ENCODE peak calls at places on chromosome 9, in four cellular contexts. One of them, this sample, is unnamed.

GRCh38 chr9:137613738-137614523 is 4.9 kb upstream of the EHMT1 start:
- DNase-seq in uterus: no peak
- DNase-seq in heart left ventricle: no peak
- DNase-seq in A549: no peak
- DNase-seq in this sample: no peak

GRCh38 chr9:107983191-107983603 is 493.6 kb upstream of the KLF4 start:
- DNase-seq in uterus: no peak
- DNase-seq in heart left ventricle: no peak
- DNase-seq in A549: no peak
- DNase-seq in this sample: no peak

GRCh38 chr9:4866239-4866969 is 73.7 kb downstream of the RCL1 start:
- DNase-seq in uterus: no peak
- DNase-seq in heart left ventricle: no peak
- DNase-seq in A549: no peak
- DNase-seq in this sample: no peak

GRCh38 chr9:122334916-122335315 is 35.9 kb upstream of the PTGS1 start:
- DNase-seq in uterus: no peak
- DNase-seq in heart left ventricle: no peak
- DNase-seq in A549: no peak
- DNase-seq in this sample: no peak

GRCh38 chr9:137138701-137139467 is at the start of gene GRIN1:
- DNase-seq in uterus: no peak
- DNase-seq in heart left ventricle: no peak
- DNase-seq in A549: no peak
- DNase-seq in this sample: no peak

GRCh38 chr9:19967567-19968459 is 179.0 kb upstream of the SLC24A2 start:
- DNase-seq in uterus: no peak
- DNase-seq in heart left ventricle: no peak
- DNase-seq in A549: no peak
- DNase-seq in this sample: no peak

GRCh38 chr9:131276107-131276888 is at the start of gene FAM78A:
- DNase-seq in uterus: no peak
- DNase-seq in heart left ventricle: peak
- DNase-seq in A549: no peak
- DNase-seq in this sample: no peak

GRCh38 chr9:131273146-131273545 is 3.2 kb downstream of the FAM78A start:
- DNase-seq in uterus: no peak
- DNase-seq in heart left ventricle: peak
- DNase-seq in A549: no peak
- DNase-seq in this sample: no peak

GRCh38 chr9:117491491-117491890 is 76.6 kb upstream of the ASTN2 start:
- DNase-seq in uterus: no peak
- DNase-seq in heart left ventricle: no peak
- DNase-seq in A549: no peak
- DNase-seq in this sample: no peak

GRCh38 chr9:36803951-36804350 is 230.1 kb downstream of the PAX5 start:
- DNase-seq in uterus: no peak
- DNase-seq in heart left ventricle: no peak
- DNase-seq in A549: no peak
- DNase-seq in this sample: no peak

GRCh38 chr9:19233344-19233743 is 2.9 kb downstream of the DENND4C start:
- DNase-seq in uterus: no peak
- DNase-seq in heart left ventricle: no peak
- DNase-seq in A549: no peak
- DNase-seq in this sample: no peak

GRCh38 chr9:72396247-72397091 is 31.5 kb upstream of the ZFAND5 start:
- DNase-seq in uterus: peak
- DNase-seq in heart left ventricle: no peak
- DNase-seq in A549: peak
- DNase-seq in this sample: peak

GRCh38 chr9:82680179-82680935 is 382.6 kb downstream of the RASEF start:
- DNase-seq in uterus: no peak
- DNase-seq in heart left ventricle: no peak
- DNase-seq in A549: no peak
- DNase-seq in this sample: no peak

GRCh38 chr9:115691097-115691496 is 462.5 kb upstream of the PAPPA start:
- DNase-seq in uterus: no peak
- DNase-seq in heart left ventricle: no peak
- DNase-seq in A549: peak
- DNase-seq in this sample: no peak

GRCh38 chr9:36488322-36488838 is 84.3 kb upstream of the MELK start:
- DNase-seq in uterus: no peak
- DNase-seq in heart left ventricle: no peak
- DNase-seq in A549: no peak
- DNase-seq in this sample: no peak

GRCh38 chr9:87670572-87671264 is 55.2 kb upstream of the CTSL start:
- DNase-seq in uterus: no peak
- DNase-seq in heart left ventricle: no peak
- DNase-seq in A549: no peak
- DNase-seq in this sample: no peak

GRCh38 chr9:89996106-89996505 is 391.3 kb downstream of the GADD45G start:
- DNase-seq in uterus: no peak
- DNase-seq in heart left ventricle: no peak
- DNase-seq in A549: no peak
- DNase-seq in this sample: no peak

GRCh38 chr9:78967557-78968212 is 604.1 kb upstream of the TLE4 start:
- DNase-seq in uterus: no peak
- DNase-seq in heart left ventricle: no peak
- DNase-seq in A549: no peak
- DNase-seq in this sample: no peak

GRCh38 chr9:105672711-105673234 is 10.5 kb downstream of the TAL2 start:
- DNase-seq in uterus: no peak
- DNase-seq in heart left ventricle: no peak
- DNase-seq in A549: no peak
- DNase-seq in this sample: no peak

GRCh38 chr9:137475666-137476065 is 16.5 kb upstream of the NSMF start:
- DNase-seq in uterus: no peak
- DNase-seq in heart left ventricle: no peak
- DNase-seq in A549: no peak
- DNase-seq in this sample: no peak

DNA sequence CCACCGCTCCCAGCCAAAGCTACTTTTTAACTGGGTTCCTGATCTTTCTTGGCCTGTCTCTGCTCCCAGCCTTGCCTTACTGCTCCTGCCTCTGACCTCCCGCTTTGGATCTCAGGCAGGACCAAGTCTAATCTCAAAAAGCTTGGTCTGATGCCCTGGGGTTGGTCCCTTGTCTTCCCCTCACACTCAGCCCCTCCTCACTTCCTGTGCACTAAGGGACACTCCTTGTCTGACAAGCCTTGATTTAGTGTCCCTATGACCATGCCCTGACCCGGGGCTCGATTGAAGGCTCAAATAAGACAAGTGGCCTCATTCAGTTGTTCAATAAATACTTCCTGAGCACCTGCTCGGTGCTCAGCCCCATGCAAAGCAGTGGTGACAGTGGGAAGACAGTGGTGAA is 3.7 kb upstream of the GTF3C5 start:
- DNase-seq in uterus: no peak
- DNase-seq in heart left ventricle: no peak
- DNase-seq in A549: no peak
- DNase-seq in this sample: no peak
- TF ChIP-seq POLR2A in uterus: no peak
- TF ChIP-seq POLR2A in heart left ventricle: no peak
- TF ChIP-seq POLR2A in A549: no peak
- TF ChIP-seq POLR2A in this sample: no peak

GRCh38 chr9:133737774-133738038 is 446 bp downstream of the SARDH start:
- DNase-seq in uterus: no peak
- DNase-seq in heart left ventricle: no peak
- DNase-seq in A549: no peak
- DNase-seq in this sample: no peak

GRCh38 chr9:133737071-133737773 is 930 bp downstream of the SARDH start:
- DNase-seq in uterus: no peak
- DNase-seq in heart left ventricle: no peak
- DNase-seq in A549: no peak
- DNase-seq in this sample: no peak

GRCh38 chr9:133739408-133740280 is 1.5 kb upstream of the SARDH start:
- DNase-seq in uterus: no peak
- DNase-seq in heart left ventricle: no peak
- DNase-seq in A549: no peak
- DNase-seq in this sample: no peak

GRCh38 chr9:133738806-133739150 is 626 bp upstream of the SARDH start:
- DNase-seq in uterus: no peak
- DNase-seq in heart left ventricle: no peak
- DNase-seq in A549: no peak
- DNase-seq in this sample: no peak

DNA sequence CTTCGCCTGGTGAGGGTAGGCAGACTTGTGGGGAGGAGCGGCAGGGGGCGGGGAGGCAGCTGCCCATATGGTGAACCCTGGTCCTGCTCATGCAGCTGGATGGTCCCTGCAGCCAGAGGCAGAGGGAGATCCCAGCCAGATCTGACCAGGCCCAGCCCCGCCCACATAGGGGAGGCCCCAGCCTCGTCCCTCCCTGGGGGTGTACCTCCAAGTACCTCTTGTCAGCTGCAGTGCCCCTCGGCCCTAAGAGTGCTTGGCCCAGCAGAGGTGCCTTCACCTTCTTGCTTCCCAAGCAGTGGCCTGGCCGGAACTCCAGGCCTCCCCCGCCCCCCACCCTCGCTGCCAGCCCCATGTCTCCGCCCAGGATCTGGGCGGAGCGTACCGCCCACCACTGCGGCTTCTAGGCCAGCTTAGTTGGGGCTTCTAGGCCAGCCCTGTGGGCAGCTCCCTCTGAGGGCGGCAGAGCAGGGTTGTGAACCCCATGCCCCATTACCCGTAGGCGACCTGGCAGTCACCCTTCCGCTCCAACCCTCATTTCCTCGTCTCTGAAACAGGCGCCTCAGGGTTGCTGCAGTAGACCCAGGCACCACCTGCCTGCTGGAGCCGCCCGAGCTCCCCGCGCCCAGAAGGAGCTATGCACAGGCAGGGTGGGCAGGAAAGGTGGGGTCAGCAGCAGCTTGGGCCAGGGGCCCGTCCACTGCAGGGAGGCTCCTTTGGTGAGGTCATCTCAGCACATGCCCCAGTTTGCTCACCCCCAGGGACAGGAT is at the start of gene SARDH:
- DNase-seq in uterus: peak
- DNase-seq in heart left ventricle: peak
- DNase-seq in A549: peak
- DNase-seq in this sample: peak
- TF ChIP-seq POLR2A in uterus: no peak
- TF ChIP-seq POLR2A in heart left ventricle: no peak
- TF ChIP-seq POLR2A in A549: no peak
- TF ChIP-seq POLR2A in this sample: no peak

GRCh38 chr9:113372059-113372458 is 4.7 kb downstream of the HDHD3 start:
- DNase-seq in uterus: no peak
- DNase-seq in heart left ventricle: no peak
- DNase-seq in A549: no peak
- DNase-seq in this sample: no peak
- TF ChIP-seq POLR2A in uterus: no peak
- TF ChIP-seq POLR2A in heart left ventricle: no peak
- TF ChIP-seq POLR2A in A549: peak
- TF ChIP-seq POLR2A in this sample: no peak

GRCh38 chr9:85173967-85174366 is 504.4 kb downstream of the NTRK2 start:
- DNase-seq in uterus: no peak
- DNase-seq in heart left ventricle: no peak
- DNase-seq in A549: no peak
- DNase-seq in this sample: no peak
- TF ChIP-seq POLR2A in uterus: no peak
- TF ChIP-seq POLR2A in heart left ventricle: no peak
- TF ChIP-seq POLR2A in A549: no peak
- TF ChIP-seq POLR2A in this sample: no peak

DNA sequence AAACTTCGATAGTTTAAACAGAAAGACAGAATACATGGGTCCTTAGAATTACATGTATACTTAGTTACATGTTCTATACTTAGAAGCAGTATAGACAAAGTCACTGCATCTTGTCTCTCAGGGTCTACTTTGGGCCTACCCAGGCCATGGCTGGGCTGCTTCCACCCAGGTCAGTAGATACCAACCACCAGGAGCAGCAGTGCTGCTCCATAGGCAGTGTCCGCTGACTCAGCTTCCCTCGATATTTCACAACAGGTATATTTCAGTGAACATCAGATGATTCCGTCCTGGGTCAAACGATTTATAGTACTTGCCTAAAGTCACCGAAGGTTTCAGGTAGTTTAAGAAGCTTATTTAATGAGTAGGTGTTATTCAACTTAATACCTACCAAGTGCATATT is 18.0 kb downstream of the IARS1 start:
- DNase-seq in uterus: no peak
- DNase-seq in heart left ventricle: no peak
- DNase-seq in A549: no peak
- DNase-seq in this sample: no peak
- TF ChIP-seq POLR2A in uterus: no peak
- TF ChIP-seq POLR2A in heart left ventricle: no peak
- TF ChIP-seq POLR2A in A549: no peak
- TF ChIP-seq POLR2A in this sample: no peak

GRCh38 chr9:120892748-120893584 is 16.0 kb upstream of the PHF19 start:
- DNase-seq in uterus: no peak
- DNase-seq in heart left ventricle: no peak
- DNase-seq in A549: no peak
- DNase-seq in this sample: peak
- TF ChIP-seq POLR2A in uterus: no peak
- TF ChIP-seq POLR2A in heart left ventricle: no peak
- TF ChIP-seq POLR2A in A549: no peak
- TF ChIP-seq POLR2A in this sample: no peak

GRCh38 chr9:129988607-129989361 is 54.2 kb downstream of the FNBP1 start:
- DNase-seq in uterus: no peak
- DNase-seq in heart left ventricle: no peak
- DNase-seq in A549: no peak
- DNase-seq in this sample: no peak
- TF ChIP-seq POLR2A in uterus: no peak
- TF ChIP-seq POLR2A in heart left ventricle: no peak
- TF ChIP-seq POLR2A in A549: no peak
- TF ChIP-seq POLR2A in this sample: no peak